ENCODE peak calls at places on chromosomes 2 and 18, in six cellular contexts. F is GM23248, M is upper lobe of left lung, R is PC-9, U is HCT116, S is body of pancreas. N is an unnamed sample.

GRCh38 chr2:169468841-169469240 is 10.5 kb upstream of the BBS5 start:
- DNase-seq in S (no peak), M (no peak), U (no peak), F (no peak), R (no peak), N (no peak)

GRCh38 chr2:201452856-201453643 is 1.5 kb downstream of the STRADB start:
- DNase-seq in F (no peak), R (no peak), S (no peak), M (no peak), U (no peak), N (no peak)

GRCh38 chr2:75098856-75099255 is 100.5 kb downstream of the TACR1 start:
- DNase-seq in R (peak; percentile 11), M (no peak), S (no peak), U (no peak), F (peak; percentile 66), N (no peak)

GRCh38 chr2:74399785-74400184 is 19.7 kb upstream of the DCTN1 start:
- DNase-seq in M (no peak), F (peak; percentile 62), U (peak; percentile 51), S (no peak), R (no peak), N (no peak)

GRCh38 chr2:223815186-223815883 is 22.0 kb downstream of the AP1S3 start:
- DNase-seq in S (peak; percentile 26), R (peak; percentile 75), F (peak; percentile 95), M (no peak), U (peak; percentile 100), N (no peak)

GRCh38 chr18:23921716-23922285 is 92.8 kb upstream of the TTC39C start:
- DNase-seq in R (no peak), U (no peak), M (no peak), S (no peak), F (no peak), N (no peak)

GRCh38 chr2:72003796-72004195 is 143.9 kb downstream of the CYP26B1 start:
- DNase-seq in U (no peak), F (no peak), S (no peak), R (no peak), M (no peak), N (no peak)

GRCh38 chr18:46518438-46518837 is 138.6 kb downstream of the LOXHD1 start:
- DNase-seq in F (no peak), S (no peak), R (peak; percentile 27), M (peak; percentile 27), U (no peak), N (no peak)

GRCh38 chr18:10065296-10065695 is 151.5 kb downstream of the VAPA start:
- DNase-seq in U (no peak), F (no peak), M (no peak), R (no peak), S (no peak), N (no peak)

GRCh38 chr2:61162721-61163120 is 733 bp downstream of the C2orf74 start:
- DNase-seq in M (no peak), R (no peak), U (no peak), S (no peak), F (no peak), N (no peak)

GRCh38 chr2:183950673-183951072 is 647.7 kb upstream of the ZNF804A start:
- DNase-seq in R (no peak), M (no peak), U (no peak), F (no peak), S (no peak), N (no peak)

GRCh38 chr18:47247036-47247832 is 4.2 kb downstream of the SKOR2 start:
- DNase-seq in R (no peak), U (no peak), S (no peak), F (no peak), M (peak; percentile 83), N (no peak)

GRCh38 chr2:64779117-64779690 is 125.5 kb upstream of the SERTAD2 start:
- DNase-seq in S (no peak), F (peak; percentile 83), M (no peak), U (no peak), R (peak; percentile 71), N (no peak)

GRCh38 chr2:235223011-235223410 is 270.8 kb upstream of the AGAP1 start:
- DNase-seq in M (no peak), U (no peak), R (no peak), S (no peak), F (peak; percentile 45), N (no peak)

GRCh38 chr2:101152195-101153076 is 1.3 kb upstream of the TBC1D8 start:
- DNase-seq in M (no peak), F (peak; percentile 61), U (peak; percentile 40), R (peak; percentile 29), S (peak; percentile 59), N (no peak)

GRCh38 chr2:199988176-199988575 is 32.8 kb downstream of the MAIP1 start:
- DNase-seq in M (no peak), S (no peak), R (no peak), F (no peak), U (no peak), N (no peak)

GRCh38 chr2:120468136-120468535 is 122.2 kb downstream of the INHBB start:
- DNase-seq in M (no peak), R (no peak), S (no peak), F (no peak), U (no peak), N (no peak)

GRCh38 chr2:241430178-241430577 is 74.1 kb downstream of the FARP2 start:
- DNase-seq in U (no peak), S (no peak), R (no peak), F (no peak), M (no peak), N (no peak)

GRCh38 chr18:21264651-21265050 is 22.6 kb downstream of the GREB1L start:
- DNase-seq in U (no peak), S (peak; percentile 22), R (peak; percentile 3), M (no peak), F (peak; percentile 15), N (no peak)

GRCh38 chr18:70758780-70759179 is 469.9 kb downstream of the SOCS6 start:
- DNase-seq in R (no peak), S (no peak), M (no peak), U (no peak), F (no peak), N (no peak)

GRCh38 chr2:163734911-163735691 is 707 bp downstream of the FIGN start:
- DNase-seq in S (no peak), U (no peak), M (no peak), F (peak; percentile 55), R (no peak), N (no peak)

GRCh38 chr2:29123584-29124349 is 8.6 kb downstream of the CLIP4 start:
- DNase-seq in S (no peak), M (no peak), R (peak; percentile 67), F (peak; percentile 90), U (peak; percentile 77), N (no peak)

GRCh38 chr2:12177052-12177994 is 430.9 kb downstream of the LPIN1 start:
- DNase-seq in F (peak; percentile 85), M (no peak), U (no peak), R (peak; percentile 78), S (peak; percentile 59), N (peak; percentile 62)

DNA sequence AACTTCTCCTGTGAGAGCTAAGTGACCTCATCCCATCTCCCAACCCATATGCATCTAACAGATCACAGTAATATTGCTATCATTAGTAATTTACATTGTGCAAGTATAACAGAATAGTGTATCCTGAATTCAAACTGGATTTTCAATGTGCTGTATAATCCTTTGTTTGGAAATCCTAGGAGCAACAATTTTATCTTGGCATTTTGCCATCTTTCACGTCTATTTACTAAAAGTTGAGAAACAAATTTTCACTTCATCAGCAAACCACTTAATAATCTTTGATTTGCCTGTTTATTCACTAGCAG is 3.8 kb downstream of the HNRNPLL start:
- DNase-seq in S (no peak), M (no peak), U (no peak), R (no peak), F (peak; percentile 63), N (no peak)
- H3K4me1 ChIP-seq in S (peaks cover 52% of the 10 kb centered on the region), M (peaks cover 42% of the 10 kb centered on the region), U (peaks cover 28% of the 10 kb centered on the region), R (peaks cover 33% of the 10 kb centered on the region), F (peaks cover 38% of the 10 kb centered on the region), N (peaks cover 45% of the 10 kb centered on the region)

DNA sequence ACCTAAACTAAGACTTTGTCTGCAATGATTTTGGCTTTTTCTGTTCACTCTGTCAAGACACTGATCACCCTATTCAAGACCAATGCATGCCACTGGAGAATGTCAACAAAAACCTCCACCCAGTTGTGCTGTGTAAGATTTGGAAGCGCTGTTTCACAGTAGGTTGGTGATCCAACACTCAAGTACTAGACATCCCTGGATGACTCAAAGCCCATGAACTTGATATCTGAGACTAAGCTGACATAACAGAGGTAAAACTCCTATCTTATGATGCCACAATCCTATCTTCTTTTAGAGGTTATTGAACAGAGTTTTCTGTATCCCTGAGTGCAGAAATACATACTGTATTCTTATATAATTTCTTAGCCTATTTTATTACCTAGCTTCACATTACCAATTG is 251.3 kb upstream of the ETAA1 start:
- DNase-seq in R (no peak), S (no peak), F (no peak), M (no peak), U (no peak), N (no peak)
- H3K9me3 ChIP-seq in R (no peaks in the 10 kb centered on the region), S (no peaks in the 10 kb centered on the region), F (no peaks in the 10 kb centered on the region), M (no peaks in the 10 kb centered on the region), U (no peaks in the 10 kb centered on the region), N (no peaks in the 10 kb centered on the region)

DNA sequence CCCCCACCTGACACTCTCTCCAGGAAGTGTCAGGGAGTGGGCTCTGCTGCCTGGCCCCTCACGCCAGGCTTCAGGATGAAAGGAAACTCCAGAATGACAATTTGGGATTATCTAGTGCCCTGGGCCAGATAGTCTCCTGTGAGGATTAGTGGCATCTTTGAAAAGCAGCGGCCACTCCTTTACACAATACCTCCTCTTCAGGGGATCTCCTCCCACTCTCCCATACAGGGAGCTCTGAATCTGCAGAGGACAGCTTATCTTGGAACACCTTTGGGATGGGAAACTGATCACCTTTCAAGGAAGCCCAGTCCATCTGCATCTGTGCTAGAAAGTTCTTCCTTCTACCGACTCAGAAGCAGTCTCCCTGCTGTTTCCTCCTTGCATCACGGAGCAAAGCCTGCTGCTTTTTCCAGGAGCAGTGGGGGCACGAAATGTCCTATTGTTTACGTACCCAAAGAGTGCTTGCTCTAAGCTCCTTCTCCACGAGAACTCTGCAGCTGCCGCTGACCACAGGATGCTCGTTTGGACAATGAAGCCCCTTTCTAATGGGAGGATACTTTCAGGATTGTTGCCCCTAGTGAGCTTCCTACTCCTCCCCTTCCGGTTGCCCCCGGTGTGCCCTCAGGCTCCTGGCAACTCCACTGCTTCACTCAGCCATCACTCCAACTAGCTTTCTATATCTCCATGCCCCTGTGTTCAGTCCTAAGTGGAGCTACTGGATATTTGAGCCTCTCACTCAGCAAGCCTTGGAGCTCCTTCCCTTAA is 31.5 kb downstream of the SIX3 start:
- DNase-seq in F (no peak), U (no peak), R (no peak), S (no peak), M (no peak), N (no peak)
- H3K27ac ChIP-seq in F (no peak overlapping the region), U (no peak overlapping the region), R (no peak overlapping the region), S (no peak overlapping the region), M (no peak overlapping the region), N (no peak overlapping the region)

GRCh38 chr18:5417342-5417741 is 121.8 kb upstream of the ZBTB14 start:
- DNase-seq in R (no peak), F (peak; percentile 24), M (no peak), U (no peak), S (peak; percentile 72), N (no peak)
- H3K4me1 ChIP-seq in R (no peaks in the 10 kb centered on the region), F (no peaks in the 10 kb centered on the region), M (peaks cover 7% of the 10 kb centered on the region), U (no peaks in the 10 kb centered on the region), S (peaks cover 3% of the 10 kb centered on the region), N (no peaks in the 10 kb centered on the region)